ENCODE peak calls at places on chromosome 20, in five cellular contexts. F, M, C, I and A are unnamed samples.

GRCh38 chr20:58985656-58986055 is 4.6 kb downstream of the NELFCD start:
- DNase-seq in F (no peak), M (no peak), C (no peak), I (peak), A (no peak)

GRCh38 chr20:62137092-62137384 is 6.2 kb downstream of the PSMA7 start:
- DNase-seq in F (no peak), M (no peak), C (no peak), I (no peak), A (no peak)

GRCh38 chr20:24987873-24988835 is 4.4 kb downstream of the APMAP start:
- DNase-seq in F (no peak), M (peak), C (no peak), I (no peak), A (no peak)

GRCh38 chr20:20837574-20838021 is 125.2 kb upstream of the RALGAPA2 start:
- DNase-seq in F (peak), M (peak), C (peak), I (peak), A (peak)

GRCh38 chr20:46129955-46130481 is 11.9 kb downstream of the CD40 start:
- DNase-seq in F (peak), M (no peak), C (no peak), I (no peak), A (peak)

GRCh38 chr20:51860015-51860882 is 57.9 kb upstream of the SALL4 start:
- DNase-seq in F (no peak), M (no peak), C (no peak), I (peak), A (no peak)

GRCh38 chr20:504632-505075 is 38.9 kb downstream of the CSNK2A1 start:
- DNase-seq in F (no peak), M (no peak), C (no peak), I (no peak), A (no peak)

GRCh38 chr20:44405246-44405645 is 49.7 kb downstream of the HNF4A start:
- DNase-seq in F (no peak), M (no peak), C (no peak), I (no peak), A (no peak)

GRCh38 chr20:34407962-34408474 is 44.9 kb downstream of the ITCH start:
- DNase-seq in F (no peak), M (no peak), C (no peak), I (no peak), A (no peak)

GRCh38 chr20:35192071-35192872 is 20.4 kb downstream of the PROCR start:
- DNase-seq in F (peak), M (no peak), C (no peak), I (no peak), A (no peak)

GRCh38 chr20:51447097-51447764 is 95.3 kb downstream of the NFATC2 start:
- DNase-seq in F (no peak), M (no peak), C (no peak), I (peak), A (no peak)

GRCh38 chr20:6908673-6909072 is 141.2 kb downstream of the BMP2 start:
- DNase-seq in F (no peak), M (peak), C (no peak), I (no peak), A (no peak)

GRCh38 chr20:24566656-24567055 is 97.2 kb downstream of the SYNDIG1 start:
- DNase-seq in F (no peak), M (no peak), C (no peak), I (no peak), A (no peak)

GRCh38 chr20:48754269-48754668 is 73.5 kb downstream of the PREX1 start:
- DNase-seq in F (no peak), M (no peak), C (no peak), I (no peak), A (peak)

GRCh38 chr20:39910536-39910935 is 778.5 kb downstream of the MAFB start:
- DNase-seq in F (no peak), M (no peak), C (no peak), I (no peak), A (no peak)

GRCh38 chr20:43853174-43853803 is 61.4 kb upstream of the TOX2 start:
- DNase-seq in F (no peak), M (no peak), C (no peak), I (peak), A (no peak)

GRCh38 chr20:44748005-44748370 is 2.3 kb downstream of the KCNK15 start:
- DNase-seq in F (no peak), M (no peak), C (no peak), I (peak), A (no peak)

GRCh38 chr20:33418033-33418432 is 16.7 kb upstream of the CDK5RAP1 start:
- DNase-seq in F (no peak), M (no peak), C (no peak), I (no peak), A (no peak)

GRCh38 chr20:8646716-8647115 is 422.2 kb upstream of the PLCB4 start:
- DNase-seq in F (no peak), M (no peak), C (no peak), I (peak), A (no peak)

GRCh38 chr20:24798930-24799705 is 150.0 kb upstream of the CST7 start:
- DNase-seq in F (no peak), M (no peak), C (no peak), I (no peak), A (no peak)

GRCh38 chr20:37721751-37722150 is 27.9 kb downstream of the CTNNBL1 start:
- DNase-seq in F (no peak), M (no peak), C (no peak), I (no peak), A (no peak)

GRCh38 chr20:62133051-62133845 is 9.9 kb downstream of the PSMA7 start:
- DNase-seq in F (no peak), M (no peak), C (no peak), I (peak), A (no peak)

GRCh38 chr20:39745380-39745779 is 783.2 kb downstream of the DHX35 start:
- DNase-seq in F (no peak), M (no peak), C (no peak), I (no peak), A (no peak)

GRCh38 chr20:59412896-59413295 is 112.5 kb downstream of the EDN3 start:
- DNase-seq in F (peak), M (peak), C (no peak), I (no peak), A (peak)

GRCh38 chr20:20568604-20569205 is 143.7 kb downstream of the RALGAPA2 start:
- DNase-seq in F (peak), M (peak), C (peak), I (peak), A (no peak)

GRCh38 chr20:43316271-43316670 is 126.6 kb upstream of the PTPRT start:
- DNase-seq in F (no peak), M (no peak), C (no peak), I (no peak), A (no peak)

GRCh38 chr20:47466193-47466592 is 35.5 kb upstream of the NCOA3 start:
- DNase-seq in F (no peak), M (no peak), C (no peak), I (peak), A (no peak)

GRCh38 chr20:45426621-45427020 is 10.7 kb downstream of the PIGT start:
- DNase-seq in F (no peak), M (no peak), C (no peak), I (no peak), A (peak)

GRCh38 chr20:53711333-53712211 is 117.9 kb upstream of the ZNF217 start:
- DNase-seq in F (no peak), M (no peak), C (no peak), I (no peak), A (no peak)
- TF ChIP-seq CTCF in F (no peak), M (no peak), C (no peak), I (no peak), A (no peak)

GRCh38 chr20:22490287-22491187 is 93.8 kb downstream of the FOXA2 start:
- DNase-seq in F (peak), M (peak), C (no peak), I (peak), A (no peak)
- TF ChIP-seq CTCF in F (no peak), M (peak), C (no peak), I (no peak), A (no peak)

GRCh38 chr20:49821850-49822249 is 9.2 kb downstream of the SLC9A8 start:
- DNase-seq in F (no peak), M (no peak), C (no peak), I (peak), A (no peak)
- TF ChIP-seq CTCF in F (peak), M (no peak), C (peak), I (peak), A (peak)

DNA sequence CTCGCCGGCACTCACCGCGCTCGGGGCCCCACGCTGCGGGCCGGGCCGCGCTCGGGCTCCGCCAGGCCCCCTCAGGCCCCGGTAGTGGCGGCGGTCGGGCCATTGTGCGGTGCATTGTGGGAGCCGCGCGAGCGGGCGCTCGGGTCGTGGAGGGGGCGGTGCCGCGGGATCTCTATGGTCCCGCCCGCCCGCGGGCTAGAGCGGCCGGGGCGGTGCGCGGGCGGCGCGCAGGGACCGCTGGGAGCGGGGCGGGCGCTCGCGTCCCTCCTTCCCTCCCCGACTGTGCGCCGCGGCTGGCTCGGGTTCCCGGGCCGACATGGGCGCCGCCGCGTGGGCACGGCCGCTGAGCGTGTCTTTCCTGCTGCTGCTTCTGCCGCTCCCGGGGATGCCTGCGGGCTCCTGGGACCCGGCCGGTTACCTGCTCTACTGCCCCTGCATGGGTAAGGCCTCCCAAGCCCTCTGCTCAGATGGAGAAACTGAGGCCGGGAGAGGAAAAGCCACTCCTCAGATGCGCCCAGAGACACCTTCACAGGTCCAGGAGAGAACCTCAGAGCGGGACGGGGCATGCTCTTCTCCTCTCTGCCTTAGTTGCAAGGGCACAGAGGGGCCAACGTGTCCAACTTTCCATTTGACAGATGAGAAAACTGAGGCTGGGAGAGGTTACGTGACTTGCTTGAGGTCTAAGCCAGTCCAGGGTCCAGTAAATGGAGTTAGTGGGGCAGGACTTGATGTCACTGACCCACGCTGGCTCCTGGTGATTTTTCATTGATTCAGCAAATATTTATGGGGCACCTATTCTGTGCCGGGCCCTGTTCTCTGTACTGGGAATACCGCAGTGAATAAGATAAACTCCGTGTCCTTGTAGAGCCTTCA is at the start of the genes PLAGL2 and POFUT1:
- DNase-seq in F (peak), M (peak), C (peak), I (peak), A (peak)
- TF ChIP-seq CTCF in F (peak), M (peak), C (peak), I (no peak), A (peak)

GRCh38 chr20:15703171-15703911 is 869.9 kb downstream of the KIF16B start:
- DNase-seq in F (no peak), M (no peak), C (no peak), I (peak), A (no peak)

GRCh38 chr20:15700147-15700765 is 873.0 kb downstream of the KIF16B start:
- DNase-seq in F (no peak), M (peak), C (no peak), I (no peak), A (no peak)

GRCh38 chr20:15702161-15702560 is 871.1 kb downstream of the KIF16B start:
- DNase-seq in F (no peak), M (no peak), C (no peak), I (peak), A (no peak)

GRCh38 chr20:15699431-15700146 is 873.7 kb downstream of the KIF16B start:
- DNase-seq in F (no peak), M (peak), C (no peak), I (no peak), A (no peak)
- TF ChIP-seq CTCF in F (no peak), M (peak), C (peak), I (no peak), A (peak)

GRCh38 chr20:36269507-36269906 is 33.2 kb downstream of the AAR2 start:
- DNase-seq in F (no peak), M (no peak), C (no peak), I (no peak), A (no peak)

GRCh38 chr20:36270744-36271638 is 34.7 kb downstream of the AAR2 start:
- DNase-seq in F (no peak), M (peak), C (no peak), I (no peak), A (peak)

GRCh38 chr20:36268501-36269342 is 32.4 kb downstream of the AAR2 start:
- DNase-seq in F (peak), M (no peak), C (no peak), I (no peak), A (no peak)

GRCh38 chr20:36266189-36266588 is 29.9 kb downstream of the AAR2 start:
- DNase-seq in F (no peak), M (no peak), C (no peak), I (no peak), A (no peak)

DNA sequence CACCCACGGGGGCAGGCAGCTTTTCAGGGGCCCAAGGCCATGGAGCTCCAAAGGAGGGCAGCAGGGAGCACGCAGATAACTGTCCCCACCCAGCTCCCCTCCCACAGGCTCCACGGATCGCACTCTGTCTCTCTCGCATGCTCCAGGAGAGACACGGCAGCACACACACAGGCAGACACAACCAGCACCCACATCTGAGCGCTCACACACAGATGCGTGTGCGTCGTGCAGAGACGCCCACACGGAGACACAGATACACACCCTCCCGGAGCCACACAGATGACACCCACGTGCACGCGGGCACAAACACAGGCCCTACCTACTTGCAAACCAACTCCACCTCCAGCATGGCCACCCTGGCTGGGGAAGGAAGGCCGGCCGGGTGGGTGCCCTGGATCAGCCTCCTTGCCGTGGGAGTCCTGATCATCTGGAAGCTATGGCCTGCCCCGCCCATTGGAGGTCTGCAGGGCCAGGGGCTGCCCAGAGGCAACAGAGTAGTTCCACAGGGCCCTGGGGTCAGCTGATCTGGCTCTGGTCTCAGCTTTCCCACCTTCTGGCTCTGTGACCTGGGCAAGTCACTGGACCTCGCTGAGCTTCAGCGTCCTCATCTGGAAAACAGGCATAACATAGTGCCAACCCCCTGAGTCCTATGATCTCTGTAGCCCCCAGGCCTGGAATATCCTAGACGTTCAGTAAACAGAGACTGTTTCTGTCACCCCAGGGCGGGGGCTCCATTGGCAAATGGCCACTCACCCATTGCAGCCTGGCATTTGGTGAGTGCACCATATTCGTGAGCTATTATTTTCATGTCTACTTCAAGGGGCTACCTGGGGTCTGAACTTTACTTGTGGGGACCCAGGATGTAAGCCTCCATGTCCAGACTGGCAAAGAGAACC is 31.6 kb downstream of the AAR2 start:
- DNase-seq in F (no peak), M (no peak), C (no peak), I (no peak), A (peak)
- TF ChIP-seq CTCF in F (no peak), M (peak), C (no peak), I (no peak), A (peak)

GRCh38 chr20:57375652-57376230 is 15.5 kb upstream of the RBM38 start:
- DNase-seq in F (no peak), M (no peak), C (no peak), I (no peak), A (no peak)
- TF ChIP-seq CTCF in F (no peak), M (no peak), C (no peak), I (no peak), A (no peak)

DNA sequence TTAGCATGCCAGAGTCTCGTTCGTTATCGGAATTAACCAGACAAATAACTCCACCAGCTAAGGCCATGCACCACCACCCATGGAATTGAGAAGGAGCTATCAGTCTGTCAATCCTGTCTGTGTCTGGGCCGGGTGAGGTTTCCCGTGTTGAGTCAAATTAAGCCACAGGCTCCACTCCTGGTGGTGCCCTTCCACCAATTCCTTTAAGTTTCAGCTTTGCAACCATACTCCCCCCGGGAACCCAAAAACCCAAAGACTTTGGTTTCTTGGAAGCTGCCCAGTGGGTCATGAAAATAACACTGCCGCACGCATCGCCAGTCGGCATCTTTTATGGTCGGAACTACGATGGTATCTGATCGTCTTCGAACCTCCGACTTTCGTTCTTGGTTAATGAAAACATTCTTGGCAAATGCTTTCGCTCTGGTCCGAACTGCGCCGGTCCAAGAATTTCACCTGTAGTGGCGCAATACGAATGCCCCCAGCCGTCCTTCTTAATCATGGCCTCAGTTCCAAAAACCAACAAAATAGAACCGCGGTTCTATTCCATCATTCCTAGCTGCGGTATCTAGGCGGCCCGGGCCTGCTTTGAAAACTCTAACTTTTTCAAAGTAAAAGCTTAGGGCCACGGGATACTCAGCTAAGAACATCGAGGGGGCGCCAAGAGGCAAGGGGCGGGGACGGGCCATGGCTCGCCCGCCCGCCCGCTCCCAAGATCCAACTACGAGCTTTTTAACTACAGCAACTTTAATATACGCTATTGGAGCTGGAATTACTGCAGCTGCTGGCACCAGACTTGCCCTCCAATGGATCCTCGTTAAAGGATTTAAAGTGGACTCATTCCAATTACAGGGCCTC is 1958.5 kb upstream of the DEFB115 start:
- DNase-seq in F (no peak), M (no peak), C (no peak), I (peak), A (no peak)
- TF ChIP-seq CTCF in F (no peak), M (no peak), C (no peak), I (no peak), A (no peak)